ENCODE peak calls at places on chromosomes 12 and 14, in five cellular contexts. N is neuronal stem cell, Q is mesenchymal stem cell, K is H9, I is trophoblast cell. X is an unnamed sample.

GRCh38 chr12:41365653-41366131 is 177.6 kb downstream of the PDZRN4 start:
- DNase-seq in N (no peak), Q (no peak), K (no peak), I (no peak), X (no peak)

GRCh38 chr14:95935228-95935822 is 58.7 kb downstream of the TUNAR start:
- DNase-seq in N (peak), Q (peak), K (peak), I (peak), X (no peak)

GRCh38 chr12:76866146-76866545 is 12.7 kb downstream of the CSRP2 start:
- DNase-seq in N (peak), Q (peak), K (no peak), I (peak), X (no peak)

GRCh38 chr14:104389326-104390220 is 190.0 kb upstream of the C14orf180 start:
- DNase-seq in N (no peak), Q (no peak), K (peak), I (no peak), X (no peak)

GRCh38 chr14:103576371-103577024 is 13.7 kb downstream of the COA8 start:
- DNase-seq in N (peak), Q (peak), K (peak), I (peak), X (no peak)

GRCh38 chr12:57342207-57342691 is 88.6 kb downstream of the R3HDM2 start:
- DNase-seq in N (peak), Q (peak), K (peak), I (peak), X (peak)

GRCh38 chr12:11650279-11650696 is 814 bp downstream of the ETV6 start:
- DNase-seq in N (no peak), Q (no peak), K (peak), I (no peak), X (no peak)

GRCh38 chr14:63881926-63882325 is 29.1 kb downstream of the SYNE2 start:
- DNase-seq in N (no peak), Q (no peak), K (no peak), I (no peak), X (no peak)

GRCh38 chr14:32366256-32366655 is 37.2 kb downstream of the AKAP6 start:
- DNase-seq in N (no peak), Q (peak), K (no peak), I (no peak), X (no peak)

GRCh38 chr14:98803196-98803595 is 468.8 kb downstream of the BCL11B start:
- DNase-seq in N (no peak), Q (no peak), K (no peak), I (no peak), X (no peak)

GRCh38 chr14:88798161-88798560 is 5.4 kb upstream of the EML5 start:
- DNase-seq in N (no peak), Q (no peak), K (no peak), I (no peak), X (no peak)

GRCh38 chr12:76820888-76821482 is 57.1 kb downstream of the ZDHHC17 start:
- DNase-seq in N (peak), Q (peak), K (peak), I (peak), X (no peak)

GRCh38 chr12:79618848-79619404 is 71.8 kb downstream of the PAWR start:
- DNase-seq in N (no peak), Q (peak), K (no peak), I (peak), X (no peak)

GRCh38 chr12:6691473-6691872 is 2.3 kb upstream of the ZNF384 start:
- DNase-seq in N (no peak), Q (peak), K (no peak), I (no peak), X (no peak)

GRCh38 chr12:47017901-47018479 is 61.4 kb upstream of the PCED1B start:
- DNase-seq in N (no peak), Q (no peak), K (no peak), I (peak), X (no peak)

GRCh38 chr12:12510141-12510540 is 52.5 kb downstream of the DUSP16 start:
- DNase-seq in N (no peak), Q (peak), K (no peak), I (no peak), X (no peak)

GRCh38 chr14:70616646-70617045 is 16.2 kb upstream of the MED6 start:
- DNase-seq in N (no peak), Q (no peak), K (no peak), I (peak), X (no peak)

GRCh38 chr12:57893460-57894353 is 47.2 kb upstream of the CTDSP2 start:
- DNase-seq in N (no peak), Q (peak), K (peak), I (peak), X (no peak)

GRCh38 chr14:30277268-30277667 is 281.7 kb upstream of the G2E3 start:
- DNase-seq in N (no peak), Q (no peak), K (no peak), I (no peak), X (no peak)
- H2BK12ac ChIP-seq in N (no peak), Q (no peak), K (no peak), I (no peak), X (no peak)

GRCh38 chr12:132954471-132955048 is 1.5 kb downstream of the ZNF605 start:
- DNase-seq in N (no peak), Q (no peak), K (no peak), I (no peak), X (no peak)
- H2BK12ac ChIP-seq in N (no peak), Q (no peak), K (no peak), I (no peak), X (no peak)

GRCh38 chr14:91554535-91555332 is 44.6 kb upstream of the PPP4R3A start:
- DNase-seq in N (no peak), Q (no peak), K (no peak), I (no peak), X (no peak)
- H2BK12ac ChIP-seq in N (no peak), Q (no peak), K (no peak), I (no peak), X (no peak)

GRCh38 chr14:76705214-76705613 is 56.1 kb upstream of the VASH1 start:
- DNase-seq in N (no peak), Q (no peak), K (no peak), I (no peak), X (peak)
- H2BK12ac ChIP-seq in N (no peak), Q (no peak), K (no peak), I (no peak), X (no peak)

GRCh38 chr12:23359975-23360638 is 589.4 kb downstream of the SOX5 start:
- DNase-seq in N (no peak), Q (peak), K (no peak), I (no peak), X (no peak)
- H2BK12ac ChIP-seq in N (no peak), Q (no peak), K (no peak), I (no peak), X (no peak)

GRCh38 chr14:72958548-72958947 is 32.3 kb downstream of the DCAF4 start:
- DNase-seq in N (no peak), Q (no peak), K (no peak), I (no peak), X (no peak)

GRCh38 chr14:72962829-72963312 is 36.6 kb downstream of the DCAF4 start:
- DNase-seq in N (peak), Q (peak), K (peak), I (no peak), X (peak)

GRCh38 chr14:72965249-72965648 is 39.0 kb downstream of the DCAF4 start:
- DNase-seq in N (no peak), Q (peak), K (no peak), I (peak), X (no peak)

GRCh38 chr14:72966038-72966437 is 39.8 kb downstream of the DCAF4 start:
- DNase-seq in N (no peak), Q (no peak), K (no peak), I (peak), X (no peak)

GRCh38 chr14:72961579-72962335 is 35.5 kb downstream of the DCAF4 start:
- DNase-seq in N (no peak), Q (peak), K (no peak), I (peak), X (no peak)
- H2BK12ac ChIP-seq in N (no peak), Q (no peak), K (no peak), I (no peak), X (no peak)

GRCh38 chr12:27843714-27844245 is 63.7 kb upstream of the MANSC4 start:
- DNase-seq in N (no peak), Q (peak), K (no peak), I (no peak), X (no peak)
- H2BK12ac ChIP-seq in N (no peak), Q (no peak), K (no peak), I (no peak), X (no peak)

GRCh38 chr12:94100254-94100653 is 48.1 kb upstream of the PLXNC1 start:
- DNase-seq in N (no peak), Q (no peak), K (no peak), I (peak), X (no peak)
- H2BK12ac ChIP-seq in N (no peak), Q (no peak), K (no peak), I (no peak), X (no peak)

DNA sequence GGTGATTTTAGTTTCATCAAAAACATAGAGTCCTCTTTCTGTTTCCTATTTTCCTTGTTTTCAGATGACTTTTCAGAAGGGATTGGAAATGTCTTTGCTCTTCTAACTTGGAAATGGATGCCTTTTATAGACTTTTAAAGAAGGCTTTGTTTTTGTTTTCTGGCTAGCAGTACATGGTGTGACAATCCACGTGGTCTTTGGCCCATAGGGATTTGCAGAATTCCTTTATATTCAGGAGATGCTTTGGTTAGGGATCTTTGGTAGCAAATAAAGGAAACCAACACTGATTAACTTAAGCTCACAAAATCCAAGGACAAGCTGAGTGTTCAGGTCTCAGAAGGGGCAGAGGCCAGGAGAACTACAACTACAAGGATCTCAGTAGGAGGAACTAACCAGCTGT is 58.5 kb upstream of the MANSC4 start:
- DNase-seq in N (no peak), Q (no peak), K (no peak), I (no peak), X (no peak)
- H2BK12ac ChIP-seq in N (no peak), Q (no peak), K (no peak), I (no peak), X (no peak)

GRCh38 chr12:97957109-97957508 is 494.5 kb downstream of the RMST start:
- DNase-seq in N (no peak), Q (no peak), K (no peak), I (no peak), X (no peak)
- H2BK12ac ChIP-seq in N (no peak), Q (no peak), K (no peak), I (no peak), X (no peak)